ENCODE peak calls at places on chromosome X, in ten cellular contexts. W, J, L, A, V, K, U, N, F and E are unnamed samples.

GRCh38 chrX:41558531-41558930 is 111.4 kb downstream of the NYX start:
- DNase-seq in W (no peak), J (no peak), L (no peak), A (peak; percentile 32), V (peak; percentile 1), K (no peak), U (no peak), N (no peak), F (no peak), E (peak; percentile 69)

GRCh38 chrX:20454117-20454516 is 187.4 kb upstream of the RPS6KA3 start:
- DNase-seq in W (no peak), J (no peak), L (no peak), A (no peak), V (peak; percentile 1), K (no peak), U (no peak), N (no peak), F (no peak), E (no peak)

GRCh38 chrX:41300758-41301437 is 33.1 kb upstream of the DDX3X start:
- DNase-seq in W (no peak), J (no peak), L (no peak), A (no peak), V (no peak), K (no peak), U (no peak), N (no peak), F (no peak), E (no peak)

GRCh38 chrX:25925956-25926355 is 212.2 kb upstream of the MAGEB18 start:
- DNase-seq in W (no peak), J (no peak), L (no peak), A (no peak), V (no peak), K (no peak), U (no peak), N (no peak), F (no peak), E (no peak)

GRCh38 chrX:49029876-49030275 is 13.3 kb downstream of the TFE3 start:
- DNase-seq in W (no peak), J (no peak), L (no peak), A (no peak), V (no peak), K (no peak), U (no peak), N (no peak), F (no peak), E (no peak)

GRCh38 chrX:3820170-3820569 is 106.7 kb upstream of the PRKX start:
- DNase-seq in W (peak; percentile 25), J (no peak), L (no peak), A (no peak), V (no peak), K (no peak), U (no peak), N (no peak), F (peak; percentile 75), E (no peak)

GRCh38 chrX:20270557-20270880 is 3.8 kb upstream of the RPS6KA3 start:
- DNase-seq in W (no peak), J (no peak), L (no peak), A (no peak), V (no peak), K (no peak), U (no peak), N (no peak), F (no peak), E (no peak)

GRCh38 chrX:63350551-63350950 is 581 bp downstream of the SPIN4 start:
- DNase-seq in W (no peak), J (no peak), L (peak; percentile 62), A (peak; percentile 19), V (peak; percentile 0), K (no peak), U (peak; percentile 25), N (no peak), F (no peak), E (peak; percentile 68)

GRCh38 chrX:46203115-46203514 is 342.1 kb downstream of the ZNF674 start:
- DNase-seq in W (no peak), J (no peak), L (no peak), A (no peak), V (no peak), K (no peak), U (no peak), N (no peak), F (no peak), E (no peak)

GRCh38 chrX:131703646-131704045 is 159.8 kb downstream of the OR13H1 start:
- DNase-seq in W (no peak), J (no peak), L (no peak), A (peak; percentile 28), V (no peak), K (no peak), U (no peak), N (no peak), F (no peak), E (no peak)

GRCh38 chrX:54178100-54178940 is 4.7 kb downstream of the FAM120C start:
- DNase-seq in W (peak; percentile 50), J (no peak), L (no peak), A (no peak), V (peak; percentile 28), K (no peak), U (no peak), N (no peak), F (peak; percentile 20), E (peak; percentile 2)